ENCODE peak calls at places on chromosomes 3 and 15, in ten cellular contexts. One of them, this sample, is unnamed.

GRCh38 chr15:48427960-48428547 is 96.8 kb downstream of the DUT start:
- DNase-seq in lower lobe of right lung: no peak
- DNase-seq in CD8-positive, alpha-beta T cell: no peak
- DNase-seq in ecto neural progenitor cell: no peak
- DNase-seq in cortex of kidney: no peak
- DNase-seq in mucosa of gallbladder: no peak
- DNase-seq in activated naive CD4-positive, alpha-beta T cell treated with anti-CD3 and anti-CD28 coated beads, Interleukin-2, amount 50 U/mL, for 72 hours: no peak
- DNase-seq in hippocampal formation: no peak
- DNase-seq in HFF-Myc: no peak
- DNase-seq in naive thymus-derived CD8-positive, alpha-beta T cell: no peak
- DNase-seq in this sample: no peak

GRCh38 chr3:153290278-153291015 is 128.4 kb downstream of the RAP2B start:
- DNase-seq in ecto neural progenitor cell: no peak
- DNase-seq in hippocampal formation: no peak
- DNase-seq in lower lobe of right lung: no peak
- DNase-seq in CD8-positive, alpha-beta T cell: no peak
- DNase-seq in cortex of kidney: no peak
- DNase-seq in naive thymus-derived CD8-positive, alpha-beta T cell: no peak
- DNase-seq in mucosa of gallbladder: no peak
- DNase-seq in activated naive CD4-positive, alpha-beta T cell treated with anti-CD3 and anti-CD28 coated beads, Interleukin-2, amount 50 U/mL, for 72 hours: no peak
- DNase-seq in HFF-Myc: no peak
- DNase-seq in this sample: peak

GRCh38 chr3:34260266-34260990 is 462.0 kb downstream of the PDCD6IP start:
- DNase-seq in HFF-Myc: peak
- DNase-seq in mucosa of gallbladder: peak
- DNase-seq in cortex of kidney: no peak
- DNase-seq in CD8-positive, alpha-beta T cell: no peak
- DNase-seq in hippocampal formation: peak
- DNase-seq in lower lobe of right lung: peak
- DNase-seq in ecto neural progenitor cell: peak
- DNase-seq in naive thymus-derived CD8-positive, alpha-beta T cell: no peak
- DNase-seq in activated naive CD4-positive, alpha-beta T cell treated with anti-CD3 and anti-CD28 coated beads, Interleukin-2, amount 50 U/mL, for 72 hours: peak
- DNase-seq in this sample: peak

GRCh38 chr3:135989247-135989646 is 23.7 kb downstream of the PPP2R3A start:
- DNase-seq in HFF-Myc: no peak
- DNase-seq in cortex of kidney: no peak
- DNase-seq in CD8-positive, alpha-beta T cell: no peak
- DNase-seq in ecto neural progenitor cell: no peak
- DNase-seq in lower lobe of right lung: no peak
- DNase-seq in activated naive CD4-positive, alpha-beta T cell treated with anti-CD3 and anti-CD28 coated beads, Interleukin-2, amount 50 U/mL, for 72 hours: no peak
- DNase-seq in naive thymus-derived CD8-positive, alpha-beta T cell: no peak
- DNase-seq in mucosa of gallbladder: no peak
- DNase-seq in hippocampal formation: peak
- DNase-seq in this sample: no peak

GRCh38 chr3:37855363-37855970 is 6.2 kb upstream of the CTDSPL start:
- DNase-seq in hippocampal formation: peak
- DNase-seq in activated naive CD4-positive, alpha-beta T cell treated with anti-CD3 and anti-CD28 coated beads, Interleukin-2, amount 50 U/mL, for 72 hours: peak
- DNase-seq in lower lobe of right lung: peak
- DNase-seq in ecto neural progenitor cell: peak
- DNase-seq in CD8-positive, alpha-beta T cell: peak
- DNase-seq in cortex of kidney: no peak
- DNase-seq in naive thymus-derived CD8-positive, alpha-beta T cell: peak
- DNase-seq in HFF-Myc: peak
- DNase-seq in mucosa of gallbladder: peak
- DNase-seq in this sample: peak

GRCh38 chr3:49020335-49021212 is 1.3 kb upstream of the NDUFAF3 start:
- DNase-seq in ecto neural progenitor cell: peak
- DNase-seq in lower lobe of right lung: peak
- DNase-seq in activated naive CD4-positive, alpha-beta T cell treated with anti-CD3 and anti-CD28 coated beads, Interleukin-2, amount 50 U/mL, for 72 hours: peak
- DNase-seq in cortex of kidney: no peak
- DNase-seq in HFF-Myc: no peak
- DNase-seq in hippocampal formation: no peak
- DNase-seq in CD8-positive, alpha-beta T cell: no peak
- DNase-seq in naive thymus-derived CD8-positive, alpha-beta T cell: no peak
- DNase-seq in mucosa of gallbladder: peak
- DNase-seq in this sample: peak

GRCh38 chr3:118128886-118129285 is 905.8 kb downstream of the IGSF11 start:
- DNase-seq in lower lobe of right lung: no peak
- DNase-seq in ecto neural progenitor cell: no peak
- DNase-seq in naive thymus-derived CD8-positive, alpha-beta T cell: no peak
- DNase-seq in activated naive CD4-positive, alpha-beta T cell treated with anti-CD3 and anti-CD28 coated beads, Interleukin-2, amount 50 U/mL, for 72 hours: no peak
- DNase-seq in CD8-positive, alpha-beta T cell: no peak
- DNase-seq in cortex of kidney: no peak
- DNase-seq in HFF-Myc: no peak
- DNase-seq in mucosa of gallbladder: no peak
- DNase-seq in hippocampal formation: no peak
- DNase-seq in this sample: no peak

GRCh38 chr3:151085889-151086483 is 522 bp downstream of the MED12L start:
- DNase-seq in CD8-positive, alpha-beta T cell: peak
- DNase-seq in hippocampal formation: no peak
- DNase-seq in mucosa of gallbladder: peak
- DNase-seq in activated naive CD4-positive, alpha-beta T cell treated with anti-CD3 and anti-CD28 coated beads, Interleukin-2, amount 50 U/mL, for 72 hours: peak
- DNase-seq in lower lobe of right lung: peak
- DNase-seq in ecto neural progenitor cell: peak
- DNase-seq in HFF-Myc: no peak
- DNase-seq in cortex of kidney: no peak
- DNase-seq in naive thymus-derived CD8-positive, alpha-beta T cell: no peak
- DNase-seq in this sample: peak

GRCh38 chr3:14451844-14452533 is 49.6 kb downstream of the SLC6A6 start:
- DNase-seq in CD8-positive, alpha-beta T cell: no peak
- DNase-seq in naive thymus-derived CD8-positive, alpha-beta T cell: no peak
- DNase-seq in activated naive CD4-positive, alpha-beta T cell treated with anti-CD3 and anti-CD28 coated beads, Interleukin-2, amount 50 U/mL, for 72 hours: no peak
- DNase-seq in mucosa of gallbladder: peak
- DNase-seq in ecto neural progenitor cell: no peak
- DNase-seq in hippocampal formation: no peak
- DNase-seq in cortex of kidney: no peak
- DNase-seq in lower lobe of right lung: no peak
- DNase-seq in HFF-Myc: peak
- DNase-seq in this sample: no peak

GRCh38 chr3:12363397-12364195 is 74.7 kb downstream of the PPARG start:
- DNase-seq in mucosa of gallbladder: no peak
- DNase-seq in hippocampal formation: no peak
- DNase-seq in cortex of kidney: no peak
- DNase-seq in CD8-positive, alpha-beta T cell: no peak
- DNase-seq in ecto neural progenitor cell: no peak
- DNase-seq in naive thymus-derived CD8-positive, alpha-beta T cell: no peak
- DNase-seq in HFF-Myc: no peak
- DNase-seq in lower lobe of right lung: no peak
- DNase-seq in activated naive CD4-positive, alpha-beta T cell treated with anti-CD3 and anti-CD28 coated beads, Interleukin-2, amount 50 U/mL, for 72 hours: no peak
- DNase-seq in this sample: no peak

GRCh38 chr3:99549918-99550603 is 88.3 kb upstream of the COL8A1 start:
- DNase-seq in CD8-positive, alpha-beta T cell: no peak
- DNase-seq in hippocampal formation: no peak
- DNase-seq in naive thymus-derived CD8-positive, alpha-beta T cell: no peak
- DNase-seq in cortex of kidney: no peak
- DNase-seq in HFF-Myc: no peak
- DNase-seq in lower lobe of right lung: no peak
- DNase-seq in ecto neural progenitor cell: no peak
- DNase-seq in mucosa of gallbladder: no peak
- DNase-seq in activated naive CD4-positive, alpha-beta T cell treated with anti-CD3 and anti-CD28 coated beads, Interleukin-2, amount 50 U/mL, for 72 hours: no peak
- DNase-seq in this sample: no peak

GRCh38 chr3:22939349-22939748 is 263.8 kb upstream of the UBE2E2 start:
- DNase-seq in hippocampal formation: no peak
- DNase-seq in CD8-positive, alpha-beta T cell: no peak
- DNase-seq in naive thymus-derived CD8-positive, alpha-beta T cell: no peak
- DNase-seq in lower lobe of right lung: no peak
- DNase-seq in cortex of kidney: no peak
- DNase-seq in activated naive CD4-positive, alpha-beta T cell treated with anti-CD3 and anti-CD28 coated beads, Interleukin-2, amount 50 U/mL, for 72 hours: no peak
- DNase-seq in ecto neural progenitor cell: no peak
- DNase-seq in mucosa of gallbladder: no peak
- DNase-seq in HFF-Myc: no peak
- DNase-seq in this sample: no peak

GRCh38 chr3:146161725-146162047 is 702 bp upstream of the PLOD2 start:
- DNase-seq in activated naive CD4-positive, alpha-beta T cell treated with anti-CD3 and anti-CD28 coated beads, Interleukin-2, amount 50 U/mL, for 72 hours: no peak
- DNase-seq in CD8-positive, alpha-beta T cell: no peak
- DNase-seq in HFF-Myc: no peak
- DNase-seq in mucosa of gallbladder: peak
- DNase-seq in naive thymus-derived CD8-positive, alpha-beta T cell: no peak
- DNase-seq in lower lobe of right lung: no peak
- DNase-seq in hippocampal formation: no peak
- DNase-seq in cortex of kidney: no peak
- DNase-seq in ecto neural progenitor cell: peak
- DNase-seq in this sample: no peak

GRCh38 chr3:11908981-11909698 is 62.5 kb upstream of the TAMM41 start:
- DNase-seq in hippocampal formation: no peak
- DNase-seq in HFF-Myc: no peak
- DNase-seq in activated naive CD4-positive, alpha-beta T cell treated with anti-CD3 and anti-CD28 coated beads, Interleukin-2, amount 50 U/mL, for 72 hours: no peak
- DNase-seq in mucosa of gallbladder: no peak
- DNase-seq in naive thymus-derived CD8-positive, alpha-beta T cell: no peak
- DNase-seq in CD8-positive, alpha-beta T cell: no peak
- DNase-seq in cortex of kidney: no peak
- DNase-seq in lower lobe of right lung: no peak
- DNase-seq in ecto neural progenitor cell: no peak
- DNase-seq in this sample: no peak

This sample was measured in NB4.